ENCODE peak calls at places on chromosomes 6 and 20, in ten cellular contexts. I is breast epithelium, D is transverse colon, Z is uterus, O is H1, M is adrenal gland, N is stomach, R is A549, Q is GM12891, T is tibial nerve. K is an unnamed sample.

GRCh38 chr6:48092550-48093217 is 18.3 kb downstream of the PTCHD4 start:
- DNase-seq in R (no peak), N (no peak), O (no peak), I (no peak), Q (no peak), T (no peak), D (no peak), M (no peak), Z (no peak), K (no peak)

GRCh38 chr6:165002866-165003265 is 306.5 kb downstream of the C6orf118 start:
- DNase-seq in O (no peak), D (no peak), R (no peak), Q (no peak), T (no peak), N (no peak), I (no peak), M (no peak), Z (no peak), K (no peak)

GRCh38 chr6:5501837-5502236 is 240.5 kb downstream of the FARS2 start:
- DNase-seq in Z (no peak), Q (no peak), R (no peak), I (no peak), T (no peak), O (no peak), D (no peak), N (no peak), M (no peak), K (no peak)

GRCh38 chr6:36386495-36387439 is 702 bp downstream of the ETV7 start:
- DNase-seq in O (peak; percentile 21), N (peak; percentile 43), Q (no peak), R (peak; percentile 13), I (peak; percentile 32), Z (peak; percentile 42), T (peak; percentile 39), D (peak; percentile 47), M (peak; percentile 37), K (no peak)

GRCh38 chr6:162825597-162825996 is 97.8 kb downstream of the PACRG start:
- DNase-seq in T (no peak), M (no peak), I (no peak), Z (no peak), R (no peak), D (no peak), N (no peak), Q (no peak), O (no peak), K (no peak)

GRCh38 chr6:17483391-17484016 is 90.1 kb downstream of the CAP2 start:
- DNase-seq in R (no peak), Z (no peak), N (no peak), I (no peak), T (no peak), M (no peak), O (no peak), D (no peak), Q (no peak), K (no peak)

GRCh38 chr20:63393566-63393965 is 32.4 kb upstream of the CHRNA4 start:
- DNase-seq in I (no peak), D (no peak), N (no peak), Z (no peak), T (no peak), M (no peak), O (no peak), R (no peak), Q (no peak), K (no peak)

GRCh38 chr6:10463040-10463439 is 48.2 kb upstream of the TFAP2A start:
- DNase-seq in R (no peak), I (no peak), M (no peak), D (no peak), Q (no peak), T (no peak), O (no peak), Z (no peak), N (no peak), K (no peak)

GRCh38 chr20:47332381-47333206 is 23.9 kb downstream of the ZMYND8 start:
- DNase-seq in Z (no peak), Q (no peak), I (no peak), M (no peak), T (no peak), O (no peak), R (no peak), D (no peak), N (no peak), K (no peak)

GRCh38 chr6:124780621-124781020 is 181.6 kb upstream of the RNF217 start:
- DNase-seq in D (no peak), Z (no peak), I (no peak), Q (no peak), N (no peak), T (no peak), R (no peak), O (no peak), M (no peak), K (no peak)

GRCh38 chr6:106702046-106702445 is 72.7 kb downstream of the QRSL1 start:
- DNase-seq in N (no peak), D (no peak), Z (no peak), Q (no peak), T (no peak), M (no peak), I (no peak), R (no peak), O (no peak), K (no peak)

GRCh38 chr6:106700581-106700980 is 71.2 kb downstream of the QRSL1 start:
- DNase-seq in R (no peak), Z (no peak), M (no peak), O (no peak), T (no peak), D (no peak), N (no peak), I (no peak), Q (no peak), K (no peak)

GRCh38 chr6:106702451-106703110 is 73.2 kb downstream of the QRSL1 start:
- DNase-seq in Q (peak; percentile 42), D (peak; percentile 20), I (no peak), N (peak; percentile 80), R (no peak), O (no peak), Z (no peak), T (no peak), M (no peak), K (no peak)

GRCh38 chr6:106704327-106704726 is 74.9 kb downstream of the QRSL1 start:
- DNase-seq in I (no peak), T (no peak), M (no peak), O (no peak), N (no peak), D (no peak), Q (no peak), R (no peak), Z (no peak), K (no peak)

GRCh38 chr6:106705156-106705555 is 75.8 kb downstream of the QRSL1 start:
- DNase-seq in Q (no peak), D (no peak), T (no peak), O (no peak), N (no peak), R (no peak), Z (no peak), M (no peak), I (no peak), K (no peak)
- TF ChIP-seq POLR2A in Q (no peak), D (no peak), T (no peak), O (no peak), N (no peak), R (no peak), Z (no peak), M (no peak), I (no peak), K (no peak)

DNA sequence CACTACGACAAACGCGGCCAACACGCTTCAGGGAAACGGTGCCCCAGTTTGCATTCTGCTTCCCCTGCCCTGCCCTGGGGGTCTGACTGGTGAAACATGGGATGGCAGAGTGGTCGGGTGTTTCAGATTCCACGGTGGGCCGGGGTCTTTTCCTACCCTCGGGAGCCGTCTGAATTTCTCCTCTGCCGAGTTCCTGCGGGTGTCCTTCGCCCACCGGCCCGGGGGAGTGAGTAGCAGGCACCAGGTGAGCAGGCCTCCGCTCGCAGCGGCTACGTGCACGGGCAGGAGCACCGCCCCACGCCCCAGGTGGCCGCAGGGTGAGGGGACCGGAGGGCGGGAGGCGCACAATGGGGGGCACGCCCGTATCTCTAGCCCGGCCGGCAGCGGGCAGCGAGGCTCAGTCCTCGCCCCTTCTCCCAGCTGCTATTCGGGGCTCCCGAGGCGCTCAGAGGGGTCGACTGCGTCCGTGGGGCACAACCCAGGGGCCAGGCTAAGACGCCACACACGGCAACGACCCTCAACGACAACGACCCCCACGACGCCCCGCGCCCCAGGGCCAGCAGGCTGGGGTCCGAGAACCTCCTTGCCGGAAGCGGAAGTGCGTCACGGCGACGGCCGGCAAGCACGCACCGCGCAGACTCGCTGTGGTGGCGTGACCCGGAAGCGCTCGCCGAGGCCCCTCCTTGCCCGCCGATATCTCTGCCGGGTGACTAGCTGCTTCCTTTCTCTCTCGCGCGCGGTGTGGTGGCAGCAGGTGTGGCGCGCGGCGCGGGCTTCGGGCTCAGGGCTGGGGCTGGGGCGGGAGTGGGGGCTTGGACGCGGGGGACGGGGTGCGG is at the start of gene RPS21:
- DNase-seq in R (peak; percentile 93), Z (peak; percentile 92), T (peak; percentile 85), M (peak; percentile 95), I (peak; percentile 92), O (no peak), Q (peak; percentile 99), N (peak; percentile 94), D (peak; percentile 95), K (peak; percentile 88)
- TF ChIP-seq POLR2A in R (peak; percentile 77), Z (peak; percentile 87), T (peak; percentile 51), M (peak; percentile 80), I (peak; percentile 69), O (peak; percentile 96), Q (peak; percentile 90), N (peak; percentile 53), D (peak; percentile 81), K (peak; percentile 85)

DNA sequence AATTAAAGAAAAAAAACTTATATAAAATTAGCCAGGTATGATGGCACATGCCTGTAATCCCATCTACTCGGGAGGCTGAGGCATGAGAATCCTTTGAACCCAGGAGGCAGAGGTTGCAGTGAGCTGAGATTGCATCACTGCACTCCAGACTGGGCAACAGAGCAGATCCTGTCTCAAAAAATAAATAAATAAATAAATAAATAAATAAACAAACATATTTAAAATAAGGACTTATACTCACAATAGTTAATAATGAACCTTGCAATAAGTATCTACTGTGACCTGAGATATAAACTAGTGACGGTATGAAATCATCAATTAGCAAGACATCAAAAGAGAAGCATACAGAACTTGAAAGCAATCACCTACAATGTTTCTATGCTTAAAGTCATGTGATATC is 548.4 kb upstream of the JARID2 start:
- DNase-seq in Q (no peak), I (no peak), Z (no peak), N (no peak), O (no peak), T (no peak), M (no peak), D (no peak), R (no peak), K (no peak)
- TF ChIP-seq POLR2A in Q (no peak), I (no peak), Z (no peak), N (no peak), O (no peak), T (no peak), M (no peak), D (no peak), R (no peak), K (no peak)

DNA sequence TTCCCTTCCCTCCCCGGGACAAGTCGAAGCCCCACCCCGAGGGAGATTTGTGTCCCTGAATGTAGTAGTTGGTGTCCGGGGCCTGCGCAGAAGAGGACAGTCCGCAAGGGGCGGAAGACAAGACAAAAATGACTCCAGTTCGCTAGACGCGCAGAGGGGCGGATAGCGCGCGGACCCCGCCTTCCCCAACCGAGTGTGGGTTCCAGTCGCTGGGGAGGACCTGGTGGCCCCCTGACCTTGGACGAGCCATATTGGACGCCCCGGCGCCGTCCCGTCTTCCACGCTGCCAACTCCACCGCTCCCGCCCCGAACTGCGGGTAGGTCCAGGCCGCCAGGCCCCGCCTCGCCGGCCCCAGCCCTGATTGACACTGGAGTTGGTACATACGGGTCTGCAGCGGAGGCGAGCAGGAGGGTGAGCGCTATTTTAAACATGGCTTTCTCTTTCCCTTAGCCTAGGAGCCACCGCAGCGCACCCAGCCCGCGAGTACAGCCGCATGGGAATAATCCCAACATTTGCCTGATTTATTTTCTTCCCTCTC is 802 bp downstream of the HMGN3 start:
- DNase-seq in D (peak; percentile 88), T (peak; percentile 78), O (peak; percentile 72), I (peak; percentile 68), R (peak; percentile 88), Z (peak; percentile 79), Q (peak; percentile 54), N (peak; percentile 88), M (peak; percentile 96), K (peak; percentile 71)
- TF ChIP-seq POLR2A in D (peak; percentile 69), T (no peak), O (peak; percentile 78), I (peak; percentile 22), R (peak; percentile 50), Z (peak; percentile 53), Q (peak; percentile 78), N (no peak), M (peak; percentile 79), K (peak; percentile 63)